ENCODE peak calls at places on chromosomes 7 and 10, in eight cellular contexts. N is epithelial cell of esophagus; B is mesenteric fat pad; T is skeletal muscle cell; Y is AG04450; F is activated T-cell treated with anti-CD3 and anti-CD28 coated beads, Interleukin-2, amount 50 U/mL, for 72 hours; L is coronary artery; K is GM13977. C is an unnamed sample.

GRCh38 chr10:72509206-72509799 is 116.6 kb downstream of the MICU1 start:
- DNase-seq in N (peak; percentile 24), B (no peak), T (no peak), Y (no peak), F (no peak), L (no peak), K (no peak), C (no peak)

GRCh38 chr10:28730031-28730778 is 52.9 kb downstream of the BAMBI start:
- DNase-seq in N (no peak), B (no peak), T (no peak), Y (no peak), F (no peak), L (no peak), K (no peak), C (no peak)

GRCh38 chr10:37871143-37871542 is 13.7 kb upstream of the ZNF248 start:
- DNase-seq in N (no peak), B (no peak), T (no peak), Y (no peak), F (no peak), L (no peak), K (no peak), C (no peak)

GRCh38 chr7:12647364-12648219 is 39.8 kb upstream of the ARL4A start:
- DNase-seq in N (peak; percentile 84), B (no peak), T (no peak), Y (no peak), F (no peak), L (no peak), K (no peak), C (no peak)

GRCh38 chr7:77348371-77348813 is 67.8 kb downstream of the GSAP start:
- DNase-seq in N (peak; percentile 61), B (no peak), T (peak; percentile 84), Y (peak; percentile 29), F (no peak), L (no peak), K (no peak), C (no peak)

GRCh38 chr7:13282377-13282980 is 595.0 kb downstream of the ARL4A start:
- DNase-seq in N (peak; percentile 52), B (no peak), T (no peak), Y (peak; percentile 13), F (no peak), L (no peak), K (no peak), C (no peak)

GRCh38 chr7:124420367-124420766 is 345.2 kb downstream of the GPR37 start:
- DNase-seq in N (no peak), B (no peak), T (no peak), Y (no peak), F (no peak), L (no peak), K (no peak), C (no peak)

GRCh38 chr7:78301361-78301760 is 502.8 kb downstream of the PHTF2 start:
- DNase-seq in N (peak; percentile 4), B (no peak), T (no peak), Y (no peak), F (no peak), L (no peak), K (no peak), C (no peak)

GRCh38 chr7:42494722-42495121 is 257.7 kb upstream of the GLI3 start:
- DNase-seq in N (peak; percentile 94), B (no peak), T (no peak), Y (no peak), F (no peak), L (no peak), K (no peak), C (no peak)

GRCh38 chr7:107147464-107148214 is 21.2 kb upstream of the HBP1 start:
- DNase-seq in N (peak; percentile 51), B (no peak), T (no peak), Y (no peak), F (peak; percentile 42), L (no peak), K (peak; percentile 36), C (no peak)

GRCh38 chr10:10055656-10056445 is 961.8 kb upstream of the CELF2 start:
- DNase-seq in N (no peak), B (no peak), T (no peak), Y (peak; percentile 2), F (no peak), L (no peak), K (no peak), C (no peak)

GRCh38 chr10:131852161-131852822 is 48.5 kb upstream of the PPP2R2D start:
- DNase-seq in N (no peak), B (no peak), T (no peak), Y (no peak), F (no peak), L (peak; percentile 66), K (no peak), C (no peak)

GRCh38 chr10:17348111-17349008 is 106.0 kb downstream of the ST8SIA6 start:
- DNase-seq in N (peak; percentile 92), B (no peak), T (peak; percentile 66), Y (peak; percentile 32), F (no peak), L (peak; percentile 84), K (no peak), C (no peak)

GRCh38 chr10:103703941-103704919 is 151.1 kb downstream of the SH3PXD2A start:
- DNase-seq in N (no peak), B (no peak), T (no peak), Y (no peak), F (peak; percentile 34), L (no peak), K (no peak), C (no peak)

GRCh38 chr10:84065764-84066163 is 73.5 kb upstream of the GHITM start:
- DNase-seq in N (no peak), B (no peak), T (no peak), Y (no peak), F (no peak), L (no peak), K (no peak), C (no peak)

GRCh38 chr10:72563327-72563932 is 62.4 kb downstream of the MICU1 start:
- DNase-seq in N (no peak), B (no peak), T (no peak), Y (no peak), F (peak; percentile 36), L (no peak), K (peak; percentile 20), C (no peak)

C was measured in T-helper 17 cell.